ENCODE peak calls at places on chromosomes 6 and 20, in four cellular contexts. O is AG04449, Z is ovary, B is Karpas-422. W is an unnamed sample.
A peak's percentile ranks its signal among the peaks of the same experiment; 100 is the strongest.

GRCh38 chr6:100453701-100454521 is 10.8 kb downstream of the SIM1 start:
- DNase-seq in O (no peak), Z (no peak), B (no peak), W (no peak)

GRCh38 chr6:132749111-132749510 is 8.6 kb downstream of the VNN2 start:
- DNase-seq in O (no peak), Z (no peak), B (no peak), W (peak; percentile 39)

GRCh38 chr6:102520981-102521380 is 1127.5 kb downstream of the GRIK2 start:
- DNase-seq in O (no peak), Z (no peak), B (no peak), W (no peak)

GRCh38 chr20:61949363-61949713 is 116.3 kb downstream of the TAF4 start:
- DNase-seq in O (no peak), Z (no peak), B (no peak), W (no peak)

GRCh38 chr20:31578448-31579138 is 26.5 kb upstream of the ID1 start:
- DNase-seq in O (no peak), Z (no peak), B (no peak), W (no peak)

GRCh38 chr6:111871725-111872520 is 1.3 kb downstream of the FYN start:
- DNase-seq in O (no peak), Z (peak; percentile 32), B (peak; percentile 58), W (no peak)

GRCh38 chr6:30162265-30163089 is 869 bp upstream of the TRIM15 start:
- DNase-seq in O (no peak), Z (no peak), B (no peak), W (no peak)

GRCh38 chr6:36544228-36544627 is 3.1 kb downstream of the STK38 start:
- DNase-seq in O (no peak), Z (no peak), B (no peak), W (no peak)

GRCh38 chr6:42984924-42985475 is 630 bp downstream of the PPP2R5D start:
- DNase-seq in O (no peak), Z (peak; percentile 33), B (peak; percentile 65), W (no peak)

GRCh38 chr20:57030611-57031600 is 235.5 kb downstream of the BMP7 start:
- DNase-seq in O (peak; percentile 42), Z (no peak), B (no peak), W (no peak)

GRCh38 chr6:3227363-3228045 is at the start of gene TUBB2B:
- DNase-seq in O (no peak), Z (no peak), B (peak; percentile 5), W (no peak)

GRCh38 chr20:15642676-15643075 is 930.6 kb downstream of the KIF16B start:
- DNase-seq in O (peak; percentile 42), Z (no peak), B (no peak), W (peak; percentile 33)

GRCh38 chr20:12715371-12715770 is 293.4 kb upstream of the SPTLC3 start:
- DNase-seq in O (no peak), Z (no peak), B (no peak), W (no peak)

GRCh38 chr6:38671885-38672467 is 31.0 kb downstream of the GLO1 start:
- DNase-seq in O (peak; percentile 14), Z (peak; percentile 31), B (peak; percentile 76), W (peak; percentile 27)

GRCh38 chr20:2509794-2510193 is 1.1 kb upstream of the ZNF343 start:
- DNase-seq in O (no peak), Z (no peak), B (no peak), W (no peak)
- H3K4me3 ChIP-seq in O (peak overlapping the region; percentile 89), Z (no peak overlapping the region), B (peak overlapping the region; percentile 89), W (no peak overlapping the region)

DNA sequence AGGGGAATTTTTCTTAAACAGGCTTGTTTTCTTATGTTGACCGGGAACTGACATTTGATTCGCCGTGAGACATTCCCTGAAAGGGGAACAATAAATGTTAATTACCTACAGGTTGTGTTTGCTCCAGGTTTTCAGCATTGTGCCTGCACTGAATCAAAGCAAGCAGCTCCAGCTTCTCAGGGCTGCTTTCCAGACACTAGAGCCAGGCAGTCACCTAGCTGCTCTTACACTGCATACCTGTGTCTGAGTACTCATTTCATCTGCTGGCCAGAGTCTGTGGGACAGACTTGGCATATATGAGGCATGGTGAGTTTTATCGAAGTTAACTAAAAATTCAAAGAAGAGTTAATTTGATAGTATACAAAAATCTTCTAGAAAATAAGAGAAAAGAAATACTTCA is 951.8 kb upstream of the MAP3K7 start:
- DNase-seq in O (no peak), Z (no peak), B (no peak), W (no peak)
- H3K4me3 ChIP-seq in O (no peak overlapping the region), Z (no peak overlapping the region), B (no peak overlapping the region), W (no peak overlapping the region)

GRCh38 chr6:21740719-21741118 is 147.2 kb downstream of the SOX4 start:
- DNase-seq in O (peak; percentile 59), Z (no peak), B (no peak), W (no peak)
- H3K4me3 ChIP-seq in O (no peak overlapping the region), Z (no peak overlapping the region), B (no peak overlapping the region), W (no peak overlapping the region)

GRCh38 chr20:36487069-36487468 is 54.2 kb upstream of the MYL9 start:
- DNase-seq in O (no peak), Z (no peak), B (peak; percentile 27), W (no peak)
- H3K4me3 ChIP-seq in O (no peak overlapping the region), Z (no peak overlapping the region), B (no peak overlapping the region), W (no peak overlapping the region)

W was measured in skeletal muscle cell.